ENCODE peak calls at places on chromosomes 5 and 9, in four cellular contexts. One of them, this sample, is unnamed. For H3K4me1, the result is how much of the 10 kb centered on the place peaks cover.

GRCh38 chr9:35697486-35697885 is 7.8 kb upstream of the TPM2 start:
- DNase-seq in HepG2: no peak
- DNase-seq in HCT116: no peak
- DNase-seq in GM12878: no peak
- DNase-seq in this sample: no peak

GRCh38 chr5:103375356-103375755 is 116.8 kb downstream of the MACIR start:
- DNase-seq in HepG2: no peak
- DNase-seq in HCT116: no peak
- DNase-seq in GM12878: no peak
- DNase-seq in this sample: no peak

GRCh38 chr5:6158974-6159863 is 219.1 kb downstream of the MED10 start:
- DNase-seq in HepG2: peak
- DNase-seq in HCT116: no peak
- DNase-seq in GM12878: no peak
- DNase-seq in this sample: no peak

GRCh38 chr9:19479874-19480273 is 71.1 kb downstream of the ACER2 start:
- DNase-seq in HepG2: no peak
- DNase-seq in HCT116: no peak
- DNase-seq in GM12878: no peak
- DNase-seq in this sample: no peak

GRCh38 chr9:2874001-2874750 is 30.3 kb upstream of the PUM3 start:
- DNase-seq in HepG2: no peak
- DNase-seq in HCT116: no peak
- DNase-seq in GM12878: no peak
- DNase-seq in this sample: no peak

GRCh38 chr5:88503065-88503394 is 234.4 kb upstream of the TMEM161B start:
- DNase-seq in HepG2: no peak
- DNase-seq in HCT116: no peak
- DNase-seq in GM12878: no peak
- DNase-seq in this sample: no peak

GRCh38 chr9:16825971-16826370 is 44.5 kb downstream of the BNC2 start:
- DNase-seq in HepG2: no peak
- DNase-seq in HCT116: no peak
- DNase-seq in GM12878: no peak
- DNase-seq in this sample: no peak

GRCh38 chr9:6330958-6331634 is 2.9 kb downstream of the TPD52L3 start:
- DNase-seq in HepG2: no peak
- DNase-seq in HCT116: no peak
- DNase-seq in GM12878: no peak
- DNase-seq in this sample: no peak

GRCh38 chr5:95331358-95331757 is 46.5 kb upstream of the MCTP1 start:
- DNase-seq in HepG2: no peak
- DNase-seq in HCT116: no peak
- DNase-seq in GM12878: no peak
- DNase-seq in this sample: no peak

GRCh38 chr9:135492886-135493669 is 7.4 kb upstream of the MRPS2 start:
- DNase-seq in HepG2: no peak
- DNase-seq in HCT116: no peak
- DNase-seq in GM12878: no peak
- DNase-seq in this sample: no peak

GRCh38 chr9:110545705-110546104 is 33.8 kb downstream of the SVEP1 start:
- DNase-seq in HepG2: peak
- DNase-seq in HCT116: no peak
- DNase-seq in GM12878: no peak
- DNase-seq in this sample: no peak

GRCh38 chr5:94027145-94027544 is 285.7 kb upstream of the POU5F2 start:
- DNase-seq in HepG2: no peak
- DNase-seq in HCT116: no peak
- DNase-seq in GM12878: no peak
- DNase-seq in this sample: no peak

GRCh38 chr5:148255456-148255855 is 13.1 kb upstream of the SPINK13 start:
- DNase-seq in HepG2: no peak
- DNase-seq in HCT116: no peak
- DNase-seq in GM12878: no peak
- DNase-seq in this sample: no peak

GRCh38 chr5:149831492-149831891 is 101.4 kb downstream of the PPARGC1B start:
- DNase-seq in HepG2: no peak
- DNase-seq in HCT116: no peak
- DNase-seq in GM12878: peak
- DNase-seq in this sample: no peak

GRCh38 chr9:106697390-106697789 is 165.6 kb upstream of the ZNF462 start:
- DNase-seq in HepG2: no peak
- DNase-seq in HCT116: no peak
- DNase-seq in GM12878: no peak
- DNase-seq in this sample: no peak

DNA sequence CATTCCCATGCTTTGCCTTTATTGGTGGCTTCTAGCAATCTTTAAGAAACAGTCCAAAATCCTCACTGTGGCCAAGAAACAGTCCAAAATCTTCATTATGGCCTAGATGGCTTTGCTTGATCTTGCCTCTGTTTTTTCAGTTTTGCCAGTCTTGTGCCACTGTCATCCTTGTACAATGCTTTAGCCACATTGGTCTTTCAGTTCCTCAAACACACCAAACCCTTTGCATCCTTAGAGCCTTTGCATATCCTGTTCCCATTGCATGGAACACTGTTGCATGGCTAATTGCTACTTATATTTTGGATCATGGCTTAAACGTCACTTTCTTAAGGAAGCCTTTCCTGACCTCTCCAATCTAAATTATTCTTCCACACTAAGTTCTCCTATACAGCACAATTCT is 22.1 kb downstream of the MRRF start:
- DNase-seq in HepG2: no peak
- DNase-seq in HCT116: no peak
- DNase-seq in GM12878: peak
- DNase-seq in this sample: no peak
- TF ChIP-seq JUND in HepG2: no peak
- TF ChIP-seq JUND in HCT116: no peak
- TF ChIP-seq JUND in GM12878: no peak
- TF ChIP-seq JUND in this sample: no peak

GRCh38 chr5:181170996-181171395 is 23.6 kb downstream of the OR2V2 start:
- DNase-seq in HepG2: no peak
- DNase-seq in HCT116: no peak
- DNase-seq in GM12878: no peak
- DNase-seq in this sample: no peak

GRCh38 chr5:181176258-181176952 is 28.6 kb downstream of the TRIM7 start:
- DNase-seq in HepG2: no peak
- DNase-seq in HCT116: no peak
- DNase-seq in GM12878: no peak
- DNase-seq in this sample: no peak

GRCh38 chr5:181171782-181172181 is 24.4 kb downstream of the OR2V2 start:
- DNase-seq in HepG2: no peak
- DNase-seq in HCT116: no peak
- DNase-seq in GM12878: no peak
- DNase-seq in this sample: no peak

GRCh38 chr5:181173027-181173419 is 25.6 kb downstream of the OR2V2 start:
- DNase-seq in HepG2: no peak
- DNase-seq in HCT116: no peak
- DNase-seq in GM12878: no peak
- DNase-seq in this sample: no peak

GRCh38 chr5:181173420-181174342 is 26.3 kb downstream of the OR2V2 start:
- DNase-seq in HepG2: peak
- DNase-seq in HCT116: peak
- DNase-seq in GM12878: peak
- DNase-seq in this sample: peak
- TF ChIP-seq POLR2A in HepG2: no peak
- TF ChIP-seq POLR2A in HCT116: peak
- TF ChIP-seq POLR2A in GM12878: no peak
- TF ChIP-seq POLR2A in this sample: no peak

DNA sequence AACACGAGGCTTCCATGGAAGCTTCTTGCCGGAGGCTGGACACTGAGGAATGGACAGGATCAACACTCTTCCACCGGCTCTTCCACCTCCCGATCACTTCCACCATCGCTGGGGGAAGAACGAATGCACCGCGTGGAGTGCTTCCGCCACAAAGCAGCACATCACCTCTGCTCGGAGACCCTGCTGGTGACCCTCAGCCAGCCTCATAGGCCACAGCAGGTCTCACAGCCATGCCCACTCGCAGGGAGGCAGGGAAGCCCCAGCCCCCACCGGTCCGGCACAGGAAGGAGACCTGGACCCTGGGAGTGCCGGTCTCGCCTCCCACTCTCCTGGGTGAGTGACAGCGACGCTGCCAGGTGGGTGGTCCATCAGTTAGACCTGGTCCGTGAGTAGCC is 4.7 kb downstream of the MRPL36 start:
- DNase-seq in HepG2: no peak
- DNase-seq in HCT116: no peak
- DNase-seq in GM12878: no peak
- DNase-seq in this sample: no peak
- H3K4me1 ChIP-seq in HepG2: under half
- H3K4me1 ChIP-seq in HCT116: under half
- H3K4me1 ChIP-seq in GM12878: under half
- H3K4me1 ChIP-seq in this sample: under half

GRCh38 chr9:91048739-91049138 is 247.1 kb downstream of the SYK start:
- DNase-seq in HepG2: no peak
- DNase-seq in HCT116: no peak
- DNase-seq in GM12878: no peak
- DNase-seq in this sample: no peak

GRCh38 chr9:91045036-91045435 is 243.4 kb downstream of the SYK start:
- DNase-seq in HepG2: peak
- DNase-seq in HCT116: no peak
- DNase-seq in GM12878: no peak
- DNase-seq in this sample: no peak

GRCh38 chr9:91047529-91047928 is 245.9 kb downstream of the SYK start:
- DNase-seq in HepG2: no peak
- DNase-seq in HCT116: no peak
- DNase-seq in GM12878: no peak
- DNase-seq in this sample: no peak

GRCh38 chr9:91044354-91044753 is 242.7 kb downstream of the SYK start:
- DNase-seq in HepG2: no peak
- DNase-seq in HCT116: no peak
- DNase-seq in GM12878: no peak
- DNase-seq in this sample: no peak

DNA sequence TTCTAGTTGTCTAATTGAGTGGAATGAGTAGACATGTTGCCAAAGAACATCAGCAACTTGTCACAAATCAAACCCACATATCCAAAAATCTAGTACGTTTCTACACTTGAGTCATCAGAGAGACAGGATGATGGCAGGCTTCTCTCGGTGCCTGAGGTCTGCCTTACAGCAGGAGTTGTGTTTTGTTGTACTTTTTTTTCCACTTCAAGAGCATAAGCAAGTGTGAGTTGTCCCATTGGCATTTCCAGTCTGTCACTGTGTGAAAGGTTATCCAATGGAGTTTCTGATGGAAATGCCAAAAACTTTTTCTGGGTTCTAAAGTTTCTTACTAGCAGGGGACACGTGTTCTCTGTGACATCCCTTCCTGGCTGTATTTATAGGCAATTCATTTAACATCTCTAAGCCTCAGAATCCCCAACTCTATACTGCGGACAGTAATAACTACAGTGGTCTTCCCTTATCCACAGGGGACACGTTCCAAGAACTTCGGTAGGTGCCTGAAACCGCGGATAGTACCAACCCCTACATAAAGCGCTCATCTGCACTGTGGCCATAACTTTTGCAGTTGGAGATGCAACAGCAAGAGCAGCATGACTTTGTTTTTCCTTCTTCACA is 246.5 kb downstream of the SYK start:
- DNase-seq in HepG2: no peak
- DNase-seq in HCT116: no peak
- DNase-seq in GM12878: no peak
- DNase-seq in this sample: no peak
- TF ChIP-seq JUND in HepG2: no peak
- TF ChIP-seq JUND in HCT116: no peak
- TF ChIP-seq JUND in GM12878: no peak
- TF ChIP-seq JUND in this sample: no peak

GRCh38 chr9:108933641-108934322 is at the start of gene ELP1:
- DNase-seq in HepG2: peak
- DNase-seq in HCT116: peak
- DNase-seq in GM12878: peak
- DNase-seq in this sample: peak
- TF ChIP-seq POLR2A in HepG2: peak
- TF ChIP-seq POLR2A in HCT116: peak
- TF ChIP-seq POLR2A in GM12878: peak
- TF ChIP-seq POLR2A in this sample: peak

DNA sequence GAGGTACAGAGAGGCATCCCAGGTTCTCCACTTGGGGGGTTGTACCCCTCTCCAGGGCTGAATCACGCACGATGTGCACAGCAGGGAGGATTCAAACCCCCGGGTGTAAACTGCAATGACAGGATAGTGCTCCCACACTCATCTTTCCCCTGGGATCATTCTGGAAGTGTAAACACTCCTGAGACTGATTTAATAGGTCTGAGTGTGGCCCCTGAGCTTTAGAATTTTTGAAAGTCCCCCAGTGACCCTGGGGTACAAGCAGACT is 16.5 kb downstream of the BICD2 start:
- DNase-seq in HepG2: no peak
- DNase-seq in HCT116: no peak
- DNase-seq in GM12878: no peak
- DNase-seq in this sample: no peak
- H3K4me1 ChIP-seq in HepG2: half or more
- H3K4me1 ChIP-seq in HCT116: under half
- H3K4me1 ChIP-seq in GM12878: under half
- H3K4me1 ChIP-seq in this sample: under half

GRCh38 chr5:39138182-39138487 is 63.9 kb upstream of the RICTOR start:
- DNase-seq in HepG2: no peak
- DNase-seq in HCT116: no peak
- DNase-seq in GM12878: no peak
- DNase-seq in this sample: no peak

GRCh38 chr5:39140558-39141168 is 66.5 kb upstream of the RICTOR start:
- DNase-seq in HepG2: no peak
- DNase-seq in HCT116: no peak
- DNase-seq in GM12878: no peak
- DNase-seq in this sample: no peak

GRCh38 chr5:39137391-39138181 is 63.4 kb upstream of the RICTOR start:
- DNase-seq in HepG2: no peak
- DNase-seq in HCT116: peak
- DNase-seq in GM12878: no peak
- DNase-seq in this sample: no peak

DNA sequence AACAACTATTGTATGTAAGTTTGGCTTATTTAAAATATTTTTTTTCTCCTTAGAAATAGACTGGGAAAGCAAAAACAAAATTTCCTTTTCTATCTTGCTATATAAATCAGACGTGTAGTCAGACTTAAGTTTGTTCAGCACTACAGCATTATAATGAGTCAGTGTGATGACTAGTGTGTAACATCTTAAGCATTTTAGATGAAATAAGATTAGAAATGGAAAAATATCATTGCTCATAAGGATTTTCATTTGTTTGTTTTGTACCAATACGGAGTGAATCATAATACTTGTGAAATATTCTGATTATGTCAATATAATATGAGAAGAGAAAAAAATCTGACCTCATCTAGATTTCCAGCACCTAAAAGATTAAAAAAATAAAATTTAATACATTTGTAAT is 64.7 kb upstream of the RICTOR start:
- DNase-seq in HepG2: no peak
- DNase-seq in HCT116: no peak
- DNase-seq in GM12878: no peak
- DNase-seq in this sample: no peak
- TF ChIP-seq JUND in HepG2: no peak
- TF ChIP-seq JUND in HCT116: no peak
- TF ChIP-seq JUND in GM12878: no peak
- TF ChIP-seq JUND in this sample: no peak